ENCODE peak calls at places on chromosomes 1 and 21, in eight cellular contexts. W, S, K, H, D, E, A and U are unnamed samples.

GRCh38 chr1:65292861-65293593 is 16.3 kb upstream of the DNAJC6 start:
- DNase-seq in W (no peak), S (no peak), K (no peak), H (no peak), D (no peak), E (no peak), A (no peak), U (no peak)

GRCh38 chr21:43207868-43208267 is 39.1 kb downstream of the CRYAA start:
- DNase-seq in W (no peak), S (no peak), K (no peak), H (no peak), D (no peak), E (no peak), A (no peak), U (no peak)

GRCh38 chr1:230681599-230681998 is 32.3 kb downstream of the AGT start:
- DNase-seq in W (peak; percentile 84), S (peak; percentile 61), K (no peak), H (no peak), D (peak; percentile 66), E (peak; percentile 91), A (no peak), U (peak; percentile 65)

GRCh38 chr1:159188375-159188788 is 16.3 kb upstream of the ACKR1 start:
- DNase-seq in W (peak; percentile 61), S (peak; percentile 47), K (peak; percentile 81), H (peak; percentile 72), D (peak; percentile 80), E (no peak), A (peak; percentile 81), U (peak; percentile 78)

GRCh38 chr1:220013497-220013896 is 32.8 kb downstream of the EPRS1 start:
- DNase-seq in W (peak; percentile 12), S (no peak), K (no peak), H (no peak), D (peak; percentile 8), E (no peak), A (no peak), U (peak; percentile 13)

GRCh38 chr1:42784946-42785693 is at the start of gene TMEM269:
- DNase-seq in W (peak; percentile 26), S (no peak), K (no peak), H (no peak), D (no peak), E (no peak), A (peak; percentile 13), U (peak; percentile 60)

GRCh38 chr1:108858541-108858940 is 1.6 kb upstream of the AKNAD1 start:
- DNase-seq in W (no peak), S (no peak), K (no peak), H (peak; percentile 24), D (no peak), E (no peak), A (no peak), U (no peak)

GRCh38 chr21:39109596-39110210 is 73.5 kb downstream of the PSMG1 start:
- DNase-seq in W (no peak), S (no peak), K (no peak), H (no peak), D (no peak), E (no peak), A (no peak), U (no peak)

GRCh38 chr1:56024155-56024554 is 555.2 kb downstream of the PLPP3 start:
- DNase-seq in W (no peak), S (no peak), K (no peak), H (no peak), D (no peak), E (no peak), A (no peak), U (no peak)

GRCh38 chr1:104463126-104463697 is 713.5 kb downstream of the AMY1C start:
- DNase-seq in W (no peak), S (no peak), K (no peak), H (no peak), D (no peak), E (no peak), A (no peak), U (no peak)

GRCh38 chr1:19197849-19198248 is 12.2 kb downstream of the UBR4 start:
- DNase-seq in W (no peak), S (no peak), K (no peak), H (no peak), D (no peak), E (no peak), A (no peak), U (no peak)

GRCh38 chr1:200862713-200863415 is 9.9 kb upstream of the GPR25 start:
- DNase-seq in W (no peak), S (no peak), K (no peak), H (no peak), D (no peak), E (no peak), A (no peak), U (no peak)

GRCh38 chr1:44636711-44637589 is 37.3 kb downstream of the TMEM53 start:
- DNase-seq in W (no peak), S (no peak), K (no peak), H (no peak), D (peak; percentile 31), E (peak; percentile 92), A (no peak), U (no peak)

GRCh38 chr1:7646164-7646563 is 124.9 kb upstream of the VAMP3 start:
- DNase-seq in W (no peak), S (no peak), K (no peak), H (no peak), D (no peak), E (no peak), A (no peak), U (no peak)

GRCh38 chr1:172286629-172287076 is 133.8 kb upstream of the C1orf105 start:
- DNase-seq in W (peak; percentile 92), S (peak; percentile 63), K (no peak), H (peak; percentile 37), D (peak; percentile 88), E (no peak), A (no peak), U (peak; percentile 85)

GRCh38 chr1:156749429-156750118 is 1.9 kb downstream of the HDGF start:
- DNase-seq in W (no peak), S (no peak), K (peak; percentile 55), H (no peak), D (peak; percentile 41), E (no peak), A (no peak), U (no peak)

GRCh38 chr1:238501290-238501689 is 610.6 kb upstream of the ZP4 start:
- DNase-seq in W (no peak), S (no peak), K (no peak), H (no peak), D (peak; percentile 21), E (no peak), A (no peak), U (no peak)

GRCh38 chr1:159177273-159177907 is 6.0 kb downstream of the CADM3 start:
- DNase-seq in W (peak; percentile 76), S (peak; percentile 65), K (peak; percentile 71), H (no peak), D (peak; percentile 62), E (no peak), A (peak; percentile 32), U (peak; percentile 68)

GRCh38 chr21:28442624-28443023 is 550.1 kb downstream of the LTN1 start:
- DNase-seq in W (peak; percentile 80), S (peak; percentile 7), K (no peak), H (no peak), D (peak; percentile 85), E (no peak), A (no peak), U (peak; percentile 36)

GRCh38 chr1:15180945-15181523 is 27.5 kb downstream of the TMEM51 start:
- DNase-seq in W (no peak), S (no peak), K (no peak), H (no peak), D (no peak), E (peak; percentile 57), A (no peak), U (no peak)